ENCODE peak calls at places on chromosomes 11 and 22, in five cellular contexts. One of them, this sample, is unnamed.
A peak's percentile ranks its signal among the peaks of the same experiment; 100 is the strongest.

GRCh38 chr11:95593101-95593500 is 196.5 kb downstream of the FAM76B start:
- DNase-seq in H54: no peak
- DNase-seq in AG04450: no peak
- DNase-seq in NCI-H1105: no peak
- DNase-seq in ACHN: no peak
- DNase-seq in this sample: peak; percentile 42

GRCh38 chr11:74647404-74647803 is 55.0 kb downstream of the POLD3 start:
- DNase-seq in H54: no peak
- DNase-seq in AG04450: no peak
- DNase-seq in NCI-H1105: no peak
- DNase-seq in ACHN: no peak
- DNase-seq in this sample: no peak

GRCh38 chr11:3838504-3838903 is 2.3 kb downstream of the RHOG start:
- DNase-seq in H54: no peak
- DNase-seq in AG04450: no peak
- DNase-seq in NCI-H1105: no peak
- DNase-seq in ACHN: no peak
- DNase-seq in this sample: no peak

GRCh38 chr11:131938321-131938751 is 567.9 kb downstream of the NTM start:
- DNase-seq in H54: no peak
- DNase-seq in AG04450: no peak
- DNase-seq in NCI-H1105: no peak
- DNase-seq in ACHN: no peak
- DNase-seq in this sample: no peak

GRCh38 chr22:43018615-43019014 is 3.7 kb upstream of the PACSIN2 start:
- DNase-seq in H54: no peak
- DNase-seq in AG04450: no peak
- DNase-seq in NCI-H1105: no peak
- DNase-seq in ACHN: peak; percentile 21
- DNase-seq in this sample: no peak

GRCh38 chr11:68447015-68447801 is 13.3 kb upstream of the PPP6R3 start:
- DNase-seq in H54: peak; percentile 91
- DNase-seq in AG04450: no peak
- DNase-seq in NCI-H1105: peak; percentile 40
- DNase-seq in ACHN: peak; percentile 65
- DNase-seq in this sample: peak; percentile 87

GRCh38 chr11:113895367-113896155 is 9.0 kb upstream of the HTR3B start:
- DNase-seq in H54: no peak
- DNase-seq in AG04450: no peak
- DNase-seq in NCI-H1105: no peak
- DNase-seq in ACHN: no peak
- DNase-seq in this sample: no peak

GRCh38 chr22:28012811-28013460 is 93.9 kb upstream of the PITPNB start:
- DNase-seq in H54: no peak
- DNase-seq in AG04450: no peak
- DNase-seq in NCI-H1105: no peak
- DNase-seq in ACHN: no peak
- DNase-seq in this sample: peak; percentile 20

GRCh38 chr22:49163258-49163959 is 664.3 kb downstream of the BRD1 start:
- DNase-seq in H54: no peak
- DNase-seq in AG04450: no peak
- DNase-seq in NCI-H1105: no peak
- DNase-seq in ACHN: no peak
- DNase-seq in this sample: no peak

GRCh38 chr11:104897891-104898684 is at the start of gene CASP12:
- DNase-seq in H54: no peak
- DNase-seq in AG04450: no peak
- DNase-seq in NCI-H1105: no peak
- DNase-seq in ACHN: no peak
- DNase-seq in this sample: no peak

GRCh38 chr11:70769106-70769505 is 370.8 kb downstream of the CTTN start:
- DNase-seq in H54: no peak
- DNase-seq in AG04450: no peak
- DNase-seq in NCI-H1105: no peak
- DNase-seq in ACHN: no peak
- DNase-seq in this sample: no peak

GRCh38 chr22:21629262-21630149 is at the start of gene YDJC:
- DNase-seq in H54: peak; percentile 77
- DNase-seq in AG04450: peak; percentile 70
- DNase-seq in NCI-H1105: peak; percentile 86
- DNase-seq in ACHN: peak; percentile 90
- DNase-seq in this sample: peak; percentile 96

This sample was measured in Right ventricle myocardium superior.